ENCODE peak calls at places on chromosome 6, in eight cellular contexts. Y, H, F, E, R, P, N and D are unnamed samples. For H3K36me3, the result is how much of the 10 kb centered on the place peaks cover.

GRCh38 chr6:143427109-143427817 is 23.2 kb downstream of the ADAT2 start:
- ATAC-seq in F (peak), N (peak), E (peak), H (peak), Y (peak), P (peak), R (peak), D (peak)

GRCh38 chr6:5088780-5089179 is 3.6 kb downstream of the PPP1R3G start:
- ATAC-seq in F (no peak), R (no peak), E (peak), H (no peak), N (no peak), Y (no peak), P (no peak), D (no peak)

GRCh38 chr6:129638055-129639019 is 71.6 kb downstream of the ARHGAP18 start:
- ATAC-seq in E (peak), R (no peak), H (no peak), F (no peak), Y (peak), P (no peak), N (no peak), D (no peak)

GRCh38 chr6:3654436-3654835 is 97.1 kb downstream of the PXDC1 start:
- ATAC-seq in H (no peak), P (no peak), F (no peak), Y (no peak), E (no peak), R (no peak), N (no peak), D (no peak)

GRCh38 chr6:24699521-24700359 is 19.2 kb downstream of the C6orf62 start:
- ATAC-seq in E (peak), H (no peak), F (no peak), P (peak), N (no peak), Y (no peak), R (no peak), D (no peak)

GRCh38 chr6:11845664-11846577 is 67.3 kb upstream of the ADTRP start:
- ATAC-seq in Y (no peak), F (no peak), H (no peak), P (no peak), E (no peak), R (no peak), N (no peak), D (no peak)

GRCh38 chr6:11241793-11242201 is 9.3 kb upstream of the NEDD9 start:
- ATAC-seq in Y (no peak), F (no peak), H (peak), R (no peak), N (no peak), E (peak), P (peak), D (peak)

GRCh38 chr6:6993503-6994237 is 114.1 kb upstream of the RREB1 start:
- ATAC-seq in P (no peak), F (no peak), N (no peak), E (peak), R (peak), Y (no peak), H (no peak), D (no peak)

DNA sequence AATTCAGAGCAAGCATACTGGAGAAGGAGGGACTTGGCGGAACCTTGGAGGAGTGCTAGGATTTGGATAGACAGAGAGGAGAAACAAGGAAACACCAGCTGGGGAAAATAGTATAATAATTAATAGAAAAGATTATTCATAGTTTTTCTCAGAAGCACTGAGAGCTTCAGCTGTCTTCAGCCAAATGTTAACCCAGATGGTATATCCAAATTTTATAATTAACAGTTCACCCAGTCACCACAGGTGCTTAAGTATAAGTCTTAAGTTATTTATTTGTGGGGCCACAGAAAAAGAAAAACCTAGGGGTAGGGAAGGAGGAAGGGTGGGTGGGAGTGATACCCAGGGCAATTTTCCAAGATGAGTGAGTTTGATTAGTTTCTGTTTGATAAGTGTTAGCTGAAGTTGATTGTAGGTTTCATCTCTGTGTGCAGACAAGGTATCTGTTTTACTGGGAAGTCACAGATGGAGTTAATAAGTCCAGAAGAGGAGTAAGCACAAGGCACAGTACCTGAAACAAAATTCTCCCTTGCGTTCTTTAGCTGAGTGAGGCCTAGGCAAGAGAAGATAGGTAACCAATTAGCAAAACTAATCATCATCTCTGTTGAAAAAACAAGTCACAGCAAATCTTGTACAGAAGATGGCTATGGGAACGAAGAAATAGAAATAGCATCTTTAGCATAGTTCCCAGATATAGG is 175.5 kb downstream of the TFAP2B start:
- ATAC-seq in H (no peak), P (no peak), E (no peak), R (no peak), Y (no peak), N (no peak), F (no peak), D (no peak)
- H3K27ac ChIP-seq in H (no peak), P (no peak), E (no peak), R (no peak), Y (no peak), N (no peak), F (no peak), D (no peak)

GRCh38 chr6:106666290-106667021 is 37.1 kb downstream of the QRSL1 start:
- ATAC-seq in R (no peak), P (no peak), E (no peak), H (no peak), Y (no peak), F (peak), N (peak), D (no peak)
- H3K36me3 ChIP-seq in R (under half), P (under half), E (under half), H (under half), Y (under half), F (under half), N (under half), D (under half)

GRCh38 chr6:151140767-151141166 is 99.0 kb upstream of the AKAP12 start:
- ATAC-seq in P (no peak), H (no peak), F (no peak), R (no peak), N (no peak), Y (no peak), E (no peak), D (no peak)

GRCh38 chr6:151137441-151137984 is 102.3 kb upstream of the AKAP12 start:
- ATAC-seq in N (no peak), P (no peak), E (no peak), Y (no peak), H (no peak), F (no peak), R (no peak), D (no peak)

GRCh38 chr6:151131346-151131745 is 108.4 kb upstream of the AKAP12 start:
- ATAC-seq in F (no peak), R (no peak), H (no peak), Y (no peak), P (no peak), E (no peak), N (no peak), D (no peak)

GRCh38 chr6:151139524-151139923 is 100.2 kb upstream of the AKAP12 start:
- ATAC-seq in F (no peak), Y (no peak), E (no peak), N (no peak), H (peak), P (no peak), R (no peak), D (no peak)

GRCh38 chr6:151136141-151136755 is 103.5 kb upstream of the AKAP12 start:
- ATAC-seq in E (peak), R (no peak), P (no peak), F (no peak), Y (peak), N (no peak), H (peak), D (peak)
- H3K27ac ChIP-seq in E (peak), R (no peak), P (no peak), F (no peak), Y (no peak), N (no peak), H (no peak), D (no peak)

GRCh38 chr6:33663028-33663427 is 41.9 kb downstream of the ITPR3 start:
- ATAC-seq in Y (no peak), H (no peak), P (no peak), E (no peak), R (no peak), F (no peak), N (no peak), D (no peak)
- H3K36me3 ChIP-seq in Y (under half), H (half or more), P (half or more), E (under half), R (under half), F (under half), N (half or more), D (under half)

DNA sequence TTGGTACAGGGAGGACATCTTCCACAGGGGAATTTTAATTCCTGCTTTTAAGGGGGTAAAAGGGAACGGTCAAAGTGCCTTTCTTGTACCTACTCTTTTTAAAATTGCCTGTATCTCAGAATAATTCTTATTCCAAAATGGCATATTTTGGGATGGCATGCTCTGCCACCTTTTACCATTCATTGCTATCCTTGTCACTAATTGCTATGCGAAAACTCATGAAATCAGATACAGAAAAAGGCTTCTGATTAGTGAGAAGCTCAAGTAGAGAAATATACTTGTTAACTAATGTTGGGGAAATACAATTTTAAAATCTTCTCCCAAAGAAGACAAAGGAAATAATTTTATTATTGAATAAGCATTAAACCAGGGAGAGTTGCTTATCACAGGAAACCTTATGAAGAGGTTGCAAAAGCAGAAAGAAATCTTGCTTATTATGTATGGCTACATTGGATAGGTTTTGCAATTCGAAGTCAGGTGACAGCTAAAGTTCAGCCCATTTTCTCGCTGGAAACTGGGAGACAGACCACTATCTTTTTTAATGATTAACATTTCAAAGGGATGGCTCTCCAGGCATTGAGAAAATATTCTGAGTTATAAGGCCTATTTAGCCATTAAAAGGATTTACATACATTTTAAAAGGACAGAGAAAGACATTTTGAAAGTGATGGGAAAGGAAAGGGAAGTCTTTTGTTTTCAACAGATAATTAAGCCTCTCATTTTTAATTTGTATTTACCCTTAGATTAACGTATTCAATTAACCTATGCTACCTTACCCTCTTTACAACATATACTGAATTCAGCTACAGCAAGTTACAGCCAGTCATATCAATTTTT is 110.3 kb upstream of the PRSS16 start:
- ATAC-seq in F (no peak), Y (no peak), H (no peak), N (no peak), E (no peak), R (no peak), P (no peak), D (no peak)
- H3K27ac ChIP-seq in F (peak), Y (no peak), H (no peak), N (peak), E (no peak), R (no peak), P (no peak), D (no peak)